ENCODE peak calls at places on chromosomes 4 and X, in six cellular contexts. V, R, F, K, M and W are unnamed samples.

GRCh38 chr4:54586343-54586953 is 71.3 kb upstream of the KIT start:
- DNase-seq in R (no peak), K (no peak), V (no peak), M (no peak), F (no peak), W (no peak)

GRCh38 chrX:130704053-130705038 is 198.7 kb downstream of the ENOX2 start:
- DNase-seq in K (no peak), R (no peak), M (no peak), F (no peak), V (no peak), W (no peak)

GRCh38 chrX:110146521-110146920 is 143.6 kb downstream of the TMEM164 start:
- DNase-seq in R (peak), K (peak), V (no peak), M (no peak), F (peak), W (no peak)

GRCh38 chrX:42797646-42798045 is 19.7 kb upstream of the PPP1R2C start:
- DNase-seq in M (no peak), F (no peak), V (no peak), K (no peak), R (no peak), W (no peak)

GRCh38 chrX:32155044-32155638 is 1056.2 kb downstream of the DMD start:
- DNase-seq in R (no peak), V (no peak), F (no peak), M (no peak), K (peak), W (no peak)

GRCh38 chr4:2350982-2351381 is 67.5 kb downstream of the ZFYVE28 start:
- DNase-seq in V (peak), K (no peak), F (peak), R (no peak), M (no peak), W (no peak)

GRCh38 chr4:175253184-175253902 is 335.2 kb downstream of the ADAM29 start:
- DNase-seq in K (no peak), M (no peak), F (no peak), R (no peak), V (no peak), W (no peak)

GRCh38 chr4:51843309-51844156 is 580 bp downstream of the DCUN1D4 start:
- DNase-seq in R (peak), M (peak), K (no peak), F (peak), V (peak), W (peak)

GRCh38 chr4:2765832-2766526 is 9.8 kb upstream of the TNIP2 start:
- DNase-seq in F (no peak), V (no peak), K (no peak), R (no peak), M (no peak), W (no peak)

GRCh38 chr4:168600796-168601583 is 104.1 kb downstream of the PALLD start:
- DNase-seq in M (no peak), V (no peak), K (no peak), F (no peak), R (no peak), W (no peak)

GRCh38 chr4:25743971-25744370 is 88.3 kb downstream of the SLC34A2 start:
- DNase-seq in R (no peak), V (no peak), F (no peak), K (peak), M (no peak), W (no peak)

GRCh38 chr4:113575391-113575790 is 186.1 kb downstream of the CAMK2D start:
- DNase-seq in F (no peak), R (peak), V (no peak), K (peak), M (no peak), W (no peak)

GRCh38 chr4:172152284-172152683 is 339.1 kb downstream of the GALNTL6 start:
- DNase-seq in M (no peak), R (no peak), K (no peak), V (no peak), F (no peak), W (no peak)

GRCh38 chr4:73743825-73744602 is 3.6 kb downstream of the CXCL8 start:
- DNase-seq in V (no peak), R (no peak), M (no peak), K (no peak), F (no peak), W (no peak)

GRCh38 chr4:81789741-81790402 is 318.2 kb upstream of the RASGEF1B start:
- DNase-seq in R (no peak), F (no peak), V (no peak), K (no peak), M (no peak), W (no peak)

GRCh38 chr4:152572417-152573086 is 36.7 kb upstream of the FBXW7 start:
- DNase-seq in K (no peak), F (no peak), V (no peak), R (no peak), M (no peak), W (no peak)

GRCh38 chr4:3322059-3322550 is 29.3 kb downstream of the RGS12 start:
- DNase-seq in F (no peak), K (peak), R (no peak), V (no peak), M (no peak), W (no peak)

GRCh38 chr4:110088670-110089069 is 109.7 kb downstream of the ELOVL6 start:
- DNase-seq in V (no peak), F (peak), M (no peak), K (no peak), R (no peak), W (no peak)

GRCh38 chrX:36019164-36019563 is 99.6 kb downstream of the CFAP47 start:
- DNase-seq in M (no peak), K (no peak), R (no peak), V (no peak), F (no peak), W (no peak)

GRCh38 chr4:183503497-183504063 is 1.3 kb upstream of the ING2 start:
- DNase-seq in F (no peak), R (no peak), V (no peak), M (no peak), K (peak), W (no peak)

GRCh38 chr4:118865091-118865708 is 23.5 kb upstream of the SYNPO2 start:
- DNase-seq in V (peak), R (peak), K (peak), F (no peak), M (no peak), W (no peak)

GRCh38 chrX:114906978-114907510 is 110.4 kb downstream of the IL13RA2 start:
- DNase-seq in M (no peak), V (no peak), F (no peak), R (no peak), K (no peak), W (no peak)

GRCh38 chr4:111028829-111029228 is 406.0 kb upstream of the PITX2 start:
- DNase-seq in F (no peak), K (no peak), R (no peak), V (no peak), M (no peak), W (no peak)

GRCh38 chr4:43776371-43776770 is 672.2 kb downstream of the KCTD8 start:
- DNase-seq in F (no peak), K (no peak), M (no peak), R (no peak), V (no peak), W (no peak)

GRCh38 chr4:67746797-67747495 is 7.2 kb downstream of the GNRHR start:
- DNase-seq in F (no peak), K (peak), R (no peak), V (no peak), M (no peak), W (no peak)

GRCh38 chr4:88033309-88033708 is 25.9 kb downstream of the PKD2 start:
- DNase-seq in K (peak), F (no peak), M (no peak), R (peak), V (no peak), W (no peak)

GRCh38 chrX:30992381-30992904 is 79.4 kb downstream of the FTHL17 start:
- DNase-seq in R (no peak), V (no peak), M (no peak), K (no peak), F (no peak), W (no peak)

GRCh38 chr4:89847571-89848325 is 10.8 kb upstream of the SNCA start:
- DNase-seq in K (no peak), F (no peak), M (no peak), R (no peak), V (no peak), W (no peak)

GRCh38 chr4:5157721-5158390 is 106.6 kb downstream of the STK32B start:
- DNase-seq in M (no peak), V (no peak), R (no peak), K (no peak), F (no peak), W (no peak)

GRCh38 chr4:161317000-161317399 is 846.8 kb downstream of the FSTL5 start:
- DNase-seq in V (no peak), M (no peak), R (no peak), K (no peak), F (no peak), W (no peak)

GRCh38 chrX:100980608-100981497 is 11.3 kb downstream of the ARL13A start:
- DNase-seq in M (peak), V (peak), F (no peak), K (no peak), R (peak), W (no peak)